ENCODE peak calls at places on chromosomes 6 and 20, in six cellular contexts. W is kidney; F is CD4-positive, CD25-positive, alpha-beta regulatory T cell; H is upper lobe of right lung; J is DND-41; Y is GM23248. X is an unnamed sample.

GRCh38 chr6:43613721-43614395 is 15.2 kb downstream of the GTPBP2 start:
- DNase-seq in W (no peak), F (no peak), H (no peak), J (no peak), Y (no peak), X (no peak)

GRCh38 chr20:1927217-1927616 is 32.0 kb downstream of the SIRPA start:
- DNase-seq in W (no peak), F (no peak), H (no peak), J (no peak), Y (no peak), X (no peak)

GRCh38 chr6:79404677-79405076 is 132.6 kb downstream of the LCA5 start:
- DNase-seq in W (peak), F (no peak), H (no peak), J (no peak), Y (no peak), X (no peak)

GRCh38 chr6:47631248-47632196 is 66.9 kb upstream of the ADGRF4 start:
- DNase-seq in W (no peak), F (peak), H (no peak), J (peak), Y (peak), X (peak)

GRCh38 chr20:13554076-13554475 is 84.7 kb downstream of the TASP1 start:
- DNase-seq in W (no peak), F (no peak), H (no peak), J (no peak), Y (peak), X (no peak)

GRCh38 chr20:40997116-40997515 is 31.5 kb upstream of the TOP1 start:
- DNase-seq in W (no peak), F (no peak), H (no peak), J (no peak), Y (no peak), X (no peak)

GRCh38 chr6:15638373-15638772 is 24.5 kb downstream of the DTNBP1 start:
- DNase-seq in W (no peak), F (no peak), H (no peak), J (no peak), Y (no peak), X (no peak)

GRCh38 chr20:41087325-41087685 is 50.0 kb upstream of the PLCG1 start:
- DNase-seq in W (no peak), F (no peak), H (no peak), J (no peak), Y (no peak), X (peak)

GRCh38 chr6:45105170-45105820 is 222.8 kb upstream of the RUNX2 start:
- DNase-seq in W (no peak), F (no peak), H (no peak), J (no peak), Y (peak), X (no peak)

GRCh38 chr6:40579101-40579500 is 8.1 kb downstream of the LRFN2 start:
- DNase-seq in W (no peak), F (no peak), H (no peak), J (no peak), Y (no peak), X (no peak)

GRCh38 chr20:22582960-22583772 is 1.2 kb downstream of the FOXA2 start:
- DNase-seq in W (no peak), F (no peak), H (peak), J (no peak), Y (peak), X (no peak)

GRCh38 chr6:48957781-48958180 is 505.3 kb downstream of the MMUT start:
- DNase-seq in W (no peak), F (no peak), H (no peak), J (no peak), Y (peak), X (no peak)

GRCh38 chr20:22430154-22430745 is 154.1 kb downstream of the FOXA2 start:
- DNase-seq in W (no peak), F (no peak), H (no peak), J (no peak), Y (no peak), X (peak)

GRCh38 chr6:125310994-125311649 is 9.4 kb upstream of the HDDC2 start:
- DNase-seq in W (no peak), F (peak), H (no peak), J (peak), Y (peak), X (peak)

GRCh38 chr6:20402181-20403079 is 751 bp downstream of the E2F3 start:
- DNase-seq in W (peak), F (peak), H (peak), J (peak), Y (peak), X (peak)

GRCh38 chr20:22757424-22758189 is 173.2 kb upstream of the FOXA2 start:
- DNase-seq in W (no peak), F (no peak), H (no peak), J (peak), Y (no peak), X (no peak)

GRCh38 chr6:33622456-33623431 is 1.6 kb downstream of the ITPR3 start:
- DNase-seq in W (peak), F (no peak), H (peak), J (no peak), Y (peak), X (no peak)

GRCh38 chr6:33621396-33622388 is 570 bp downstream of the ITPR3 start:
- DNase-seq in W (peak), F (no peak), H (peak), J (peak), Y (peak), X (no peak)

GRCh38 chr6:33623895-33624381 is 2.8 kb downstream of the ITPR3 start:
- DNase-seq in W (peak), F (no peak), H (no peak), J (no peak), Y (peak), X (no peak)

GRCh38 chr6:33627876-33628275 is 6.8 kb downstream of the ITPR3 start:
- DNase-seq in W (peak), F (no peak), H (no peak), J (no peak), Y (no peak), X (no peak)

GRCh38 chr6:33624856-33625255 is 3.7 kb downstream of the ITPR3 start:
- DNase-seq in W (peak), F (no peak), H (no peak), J (no peak), Y (no peak), X (no peak)
- H3K27ac ChIP-seq in W (no peak), F (no peak), H (no peak), J (no peak), Y (no peak), X (peak)

DNA sequence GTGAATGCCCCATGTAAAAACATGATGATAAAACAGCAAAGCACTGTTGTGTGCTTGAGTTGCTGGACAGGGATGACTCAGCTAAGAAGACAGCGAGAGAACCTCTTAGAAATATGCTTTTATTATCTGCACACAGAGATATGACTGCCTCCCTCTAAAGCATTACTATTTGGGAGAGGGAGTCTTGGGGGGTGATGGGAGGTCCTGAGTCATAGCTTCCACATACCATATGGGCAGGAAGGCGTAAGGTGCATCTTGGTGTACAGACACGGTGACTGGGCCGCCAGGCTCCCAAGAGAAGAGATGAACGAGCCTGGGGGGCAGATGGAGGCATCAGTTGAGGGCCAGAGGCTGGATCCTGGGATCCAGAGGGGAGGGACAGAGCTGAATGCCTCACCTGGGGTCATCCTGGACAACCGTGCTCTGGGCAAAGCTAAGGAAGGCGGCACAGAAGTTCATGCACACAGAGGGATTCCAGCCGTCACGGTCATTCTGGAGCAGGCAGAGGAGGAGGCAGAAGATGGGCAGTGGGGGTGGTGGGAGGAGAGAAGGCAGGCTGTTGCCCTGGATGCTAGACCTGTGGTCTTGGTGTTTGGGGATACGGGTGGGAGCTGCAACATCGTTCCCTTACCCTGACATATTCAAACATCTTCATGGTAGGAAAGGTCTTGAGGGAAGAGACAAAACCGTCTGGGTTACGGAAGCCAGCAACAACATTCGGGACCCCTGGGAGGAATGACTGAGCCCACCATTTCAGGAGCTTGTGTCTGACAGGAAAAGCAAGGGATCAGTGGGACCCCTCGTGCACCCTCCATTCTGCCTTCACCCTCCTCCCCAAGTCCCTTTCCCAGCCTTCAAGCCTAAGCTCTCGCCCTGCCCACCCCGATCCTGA is 2.0 kb downstream of the DXO start:
- DNase-seq in W (no peak), F (no peak), H (no peak), J (no peak), Y (peak), X (no peak)
- H3K27ac ChIP-seq in W (no peak), F (peak), H (no peak), J (peak), Y (peak), X (peak)

GRCh38 chr6:166440106-166440505 is 57.4 kb upstream of the MPC1 start:
- DNase-seq in W (no peak), F (no peak), H (no peak), J (no peak), Y (no peak), X (no peak)
- H3K27ac ChIP-seq in W (no peak), F (no peak), H (no peak), J (no peak), Y (no peak), X (no peak)

GRCh38 chr20:42364446-42364845 is 746.3 kb upstream of the CHD6 start:
- DNase-seq in W (no peak), F (no peak), H (no peak), J (no peak), Y (no peak), X (no peak)

GRCh38 chr20:42361402-42361801 is 743.2 kb upstream of the CHD6 start:
- DNase-seq in W (no peak), F (no peak), H (no peak), J (no peak), Y (no peak), X (no peak)

DNA sequence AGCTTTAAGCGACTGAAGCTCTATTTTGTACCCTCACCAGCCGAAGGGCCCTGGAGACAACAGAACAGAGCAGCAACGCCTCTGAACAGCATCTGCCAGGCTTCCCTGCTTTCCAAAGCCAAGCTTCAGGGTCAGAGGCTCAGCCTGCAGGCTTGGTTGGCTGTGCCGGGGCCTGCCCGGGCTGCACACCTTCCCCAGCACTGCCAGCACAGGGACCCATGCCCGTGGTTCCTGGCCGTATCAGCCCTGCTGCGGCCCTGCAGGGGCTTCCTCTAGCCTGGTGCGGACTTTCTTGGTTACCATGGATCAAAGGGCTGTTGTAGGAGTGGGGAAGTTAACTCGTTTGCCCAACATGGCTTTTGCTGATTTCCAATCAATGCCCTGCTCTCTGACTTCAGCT is 741.4 kb upstream of the CHD6 start:
- DNase-seq in W (no peak), F (no peak), H (no peak), J (no peak), Y (no peak), X (no peak)
- H3K27ac ChIP-seq in W (no peak), F (no peak), H (no peak), J (no peak), Y (no peak), X (no peak)

DNA sequence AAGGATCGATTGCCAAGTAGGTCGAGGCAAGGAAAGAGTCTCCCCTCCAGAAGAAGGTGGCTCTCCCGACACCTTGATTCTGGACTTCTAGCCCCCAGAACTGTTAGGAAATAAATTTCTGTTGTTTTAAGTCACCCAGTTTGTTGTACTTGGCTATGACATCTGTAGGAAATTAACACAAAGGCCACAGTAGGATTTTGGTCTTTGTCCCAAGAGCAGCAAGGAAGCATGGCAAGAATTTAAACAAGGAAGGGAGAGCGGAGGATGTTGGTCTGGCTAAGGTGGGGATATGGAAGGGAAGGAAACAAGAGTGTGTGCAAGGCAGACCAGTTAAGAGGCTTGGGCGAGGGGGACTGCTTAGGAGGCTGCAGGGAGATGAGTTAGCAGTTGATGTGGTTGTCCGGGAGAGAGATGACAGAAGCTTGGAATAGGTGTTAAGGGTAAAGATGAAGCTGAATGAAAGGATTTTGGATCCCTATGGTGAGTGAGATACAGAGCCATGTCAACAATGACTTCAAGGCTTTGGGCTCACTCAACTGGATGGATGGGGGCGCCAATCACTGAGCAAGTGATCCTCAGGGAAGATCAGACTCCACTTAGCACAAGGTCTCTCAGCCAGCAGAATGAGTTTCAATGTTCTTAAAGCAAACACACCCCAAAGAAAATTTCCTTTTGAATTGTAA is 140.5 kb upstream of the ZNF217 start:
- DNase-seq in W (no peak), F (no peak), H (no peak), J (no peak), Y (peak), X (no peak)
- H3K27ac ChIP-seq in W (no peak), F (no peak), H (no peak), J (no peak), Y (peak), X (no peak)

GRCh38 chr20:50258790-50259483 is 68.3 kb downstream of the CEBPB start:
- DNase-seq in W (no peak), F (no peak), H (peak), J (no peak), Y (no peak), X (no peak)
- H3K27ac ChIP-seq in W (no peak), F (no peak), H (peak), J (no peak), Y (no peak), X (peak)

X was measured in RWPE1.